ENCODE peak calls at places on chromosomes 7 and 10, in five cellular contexts. O is endothelial cell, U is Calu3, R is psoas muscle, Q is astrocyte of the spinal cord. Z is an unnamed sample.

GRCh38 chr7:139355320-139355719 is 4.4 kb upstream of the LUC7L2 start:
- DNase-seq in U (no peak), R (no peak), O (no peak), Q (no peak), Z (no peak)

GRCh38 chr7:122602800-122603199 is 96.1 kb downstream of the RNF133 start:
- DNase-seq in R (no peak), Q (no peak), U (no peak), O (no peak), Z (no peak)

GRCh38 chr10:72079356-72079755 is 9.0 kb downstream of the SPOCK2 start:
- DNase-seq in O (no peak), Q (no peak), U (no peak), R (no peak), Z (peak)

GRCh38 chr7:42350801-42351200 is 113.8 kb upstream of the GLI3 start:
- DNase-seq in R (no peak), O (no peak), Q (peak), U (no peak), Z (no peak)

GRCh38 chr7:149856-150636 is 42.3 kb upstream of the FAM20C start:
- DNase-seq in Q (no peak), U (no peak), R (peak), O (peak), Z (peak)

GRCh38 chr7:40374575-40374974 is 239.8 kb downstream of the SUGCT start:
- DNase-seq in R (no peak), U (no peak), O (no peak), Q (no peak), Z (no peak)

GRCh38 chr10:48748573-48748972 is 63.9 kb downstream of the WDFY4 start:
- DNase-seq in Q (no peak), O (no peak), U (no peak), R (no peak), Z (no peak)

GRCh38 chr10:124587811-124588211 is 126.2 kb downstream of the LHPP start:
- DNase-seq in O (no peak), U (no peak), R (peak), Q (no peak), Z (no peak)

GRCh38 chr7:130393095-130393494 is 12.8 kb downstream of the CPA1 start:
- DNase-seq in Q (no peak), O (no peak), U (no peak), R (peak), Z (no peak)

GRCh38 chr10:84704101-84704500 is 375.7 kb downstream of the CCSER2 start:
- DNase-seq in R (no peak), U (no peak), Q (no peak), O (no peak), Z (no peak)

GRCh38 chr7:105448181-105448580 is 59.5 kb upstream of the SRPK2 start:
- DNase-seq in U (no peak), O (no peak), Q (no peak), R (no peak), Z (no peak)

GRCh38 chr10:22436526-22436892 is 91.2 kb downstream of the SPAG6 start:
- DNase-seq in U (no peak), O (no peak), Q (no peak), R (no peak), Z (peak)

GRCh38 chr10:17910144-17910789 is 41.5 kb upstream of the SLC39A12 start:
- DNase-seq in Q (peak), U (peak), R (no peak), O (peak), Z (peak)

GRCh38 chr7:131688738-131689661 is 132.6 kb upstream of the PODXL start:
- DNase-seq in O (peak), U (peak), R (peak), Q (peak), Z (peak)

GRCh38 chr10:87842776-87843497 is 20.4 kb downstream of the KLLN start:
- DNase-seq in O (no peak), Q (peak), R (no peak), U (no peak), Z (no peak)

GRCh38 chr7:17598305-17598704 is 299.9 kb downstream of the AHR start:
- DNase-seq in R (no peak), O (no peak), Q (no peak), U (no peak), Z (no peak)

GRCh38 chr10:33520223-33520622 is 185.8 kb upstream of the NRP1 start:
- DNase-seq in O (no peak), U (no peak), Q (no peak), R (no peak), Z (no peak)

GRCh38 chr7:50970092-50970491 is 187.4 kb upstream of the GRB10 start:
- DNase-seq in Q (no peak), R (no peak), O (no peak), U (no peak), Z (no peak)

GRCh38 chr7:36019966-36020365 is 133.1 kb upstream of the EEPD1 start:
- DNase-seq in U (no peak), Q (no peak), O (no peak), R (no peak), Z (no peak)

GRCh38 chr10:33566001-33566400 is 231.5 kb upstream of the NRP1 start:
- DNase-seq in Q (no peak), U (no peak), O (no peak), R (no peak), Z (no peak)

GRCh38 chr10:95235676-95236067 is 41.6 kb downstream of the ACSM6 start:
- DNase-seq in R (no peak), U (no peak), O (no peak), Q (no peak), Z (no peak)

GRCh38 chr10:1249142-1249541 is 193.0 kb downstream of the WDR37 start:
- DNase-seq in U (no peak), O (no peak), R (no peak), Q (no peak), Z (no peak)

GRCh38 chr7:148395292-148395691 is 195.3 kb upstream of the C7orf33 start:
- DNase-seq in R (no peak), Q (peak), O (no peak), U (no peak), Z (no peak)

GRCh38 chr7:142385528-142386340 is 127.9 kb upstream of the PRSS58 start:
- DNase-seq in Q (peak), R (no peak), U (peak), O (peak), Z (peak)

GRCh38 chr7:7639421-7639820 is 1.1 kb upstream of the UMAD1 start:
- DNase-seq in R (no peak), U (no peak), O (no peak), Q (no peak), Z (peak)

GRCh38 chr7:24427048-24427447 is 143.1 kb downstream of the NPY start:
- DNase-seq in U (no peak), Q (no peak), R (no peak), O (no peak), Z (no peak)

GRCh38 chr10:97718178-97718577 is 4.6 kb downstream of the MARVELD1 start:
- DNase-seq in R (no peak), U (no peak), Q (no peak), O (no peak), Z (no peak)

GRCh38 chr10:47406870-47407648 is 23.0 kb upstream of the ZNF488 start:
- DNase-seq in U (peak), O (no peak), R (no peak), Q (peak), Z (no peak)

GRCh38 chr10:128373831-128374230 is 247.6 kb upstream of the MKI67 start:
- DNase-seq in Q (no peak), O (no peak), R (no peak), U (no peak), Z (no peak)

GRCh38 chr10:71528371-71529202 is 131.9 kb downstream of the CDH23 start:
- DNase-seq in O (no peak), R (no peak), U (no peak), Q (no peak), Z (no peak)

GRCh38 chr7:142384508-142384922 is 126.7 kb upstream of the PRSS58 start:
- DNase-seq in Q (peak), O (no peak), U (no peak), R (no peak), Z (peak)

GRCh38 chr7:101743995-101744360 is 73.4 kb upstream of the CUX1 start:
- DNase-seq in O (peak), Q (no peak), R (no peak), U (no peak), Z (no peak)

GRCh38 chr10:82027711-82028110 is 152.7 kb downstream of the NRG3 start:
- DNase-seq in O (no peak), Q (no peak), U (no peak), R (no peak), Z (no peak)

GRCh38 chr10:19531324-19531723 is 284.9 kb upstream of the PLXDC2 start:
- DNase-seq in U (no peak), Q (no peak), R (no peak), O (no peak), Z (no peak)

GRCh38 chr10:106450966-106451365 is 713.5 kb downstream of the SORCS1 start:
- DNase-seq in R (no peak), Q (no peak), O (no peak), U (no peak), Z (no peak)

GRCh38 chr10:24262929-24263653 is 54.2 kb downstream of the KIAA1217 start:
- DNase-seq in Q (no peak), R (peak), U (no peak), O (no peak), Z (no peak)

GRCh38 chr7:77553123-77553522 is 16.0 kb downstream of the PTPN12 start:
- DNase-seq in R (no peak), U (no peak), O (no peak), Q (no peak), Z (no peak)

GRCh38 chr10:21257919-21258318 is 267.6 kb downstream of the SKIDA1 start:
- DNase-seq in Q (no peak), R (no peak), O (no peak), U (no peak), Z (no peak)

GRCh38 chr10:111482621-111483216 is 405.9 kb downstream of the ADRA2A start:
- DNase-seq in Q (no peak), O (no peak), R (no peak), U (no peak), Z (no peak)

GRCh38 chr10:113522460-113522859 is 30.4 kb upstream of the HABP2 start:
- DNase-seq in U (no peak), R (no peak), O (no peak), Q (no peak), Z (no peak)

GRCh38 chr10:113519616-113520015 is 33.2 kb upstream of the HABP2 start:
- DNase-seq in O (no peak), U (no peak), R (no peak), Q (no peak), Z (no peak)

GRCh38 chr10:113523071-113523470 is 29.8 kb upstream of the HABP2 start:
- DNase-seq in Q (no peak), R (no peak), O (no peak), U (no peak), Z (no peak)

GRCh38 chr10:113520606-113521481 is 32.0 kb upstream of the HABP2 start:
- DNase-seq in U (peak), O (peak), Q (peak), R (peak), Z (peak)

DNA sequence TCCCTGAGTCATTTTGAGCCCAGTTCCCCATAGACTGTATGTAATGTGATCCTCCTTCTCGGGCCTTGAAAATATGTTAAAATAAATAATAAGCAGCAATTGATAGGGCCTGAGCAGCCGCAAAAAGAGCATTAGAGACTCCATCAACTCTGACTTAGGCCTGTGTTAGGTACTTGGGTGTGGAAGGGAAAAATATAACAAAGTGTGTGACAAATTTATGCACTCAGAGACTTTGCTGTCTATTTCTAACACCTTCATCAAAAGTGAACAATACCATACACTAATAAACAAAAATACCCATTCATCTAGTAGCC is 31.4 kb upstream of the HABP2 start:
- DNase-seq in R (no peak), O (no peak), U (no peak), Q (no peak), Z (no peak)
- TF ChIP-seq CTCF in R (no peak), O (no peak), U (no peak), Q (no peak), Z (no peak)

GRCh38 chr7:6178273-6179029 is 94.0 kb downstream of the CYTH3 start:
- DNase-seq in R (peak), U (no peak), O (no peak), Q (no peak), Z (no peak)
- TF ChIP-seq CTCF in R (no peak), U (no peak), O (no peak), Q (no peak), Z (no peak)

GRCh38 chr7:6453737-6454136 is 6.0 kb upstream of the DAGLB start:
- DNase-seq in R (no peak), Q (peak), U (no peak), O (no peak), Z (no peak)
- TF ChIP-seq CTCF in R (no peak), Q (no peak), U (no peak), O (no peak), Z (no peak)

GRCh38 chr10:126140746-126141273 is 244.4 kb downstream of the FANK1 start:
- DNase-seq in R (no peak), Q (no peak), U (no peak), O (no peak), Z (no peak)
- TF ChIP-seq CTCF in R (no peak), Q (no peak), U (no peak), O (no peak), Z (no peak)

Z was measured in activated CD8-positive, alpha-beta T cell treated with anti-CD3 and anti-CD28 coated beads for 36 hours.